ENCODE peak calls at places on chromosomes 16 and 17, in seven cellular contexts. Y, X, V, B, P, J and U are unnamed samples.

GRCh38 chr17:872843-873242 is 90.7 kb downstream of the MRM3 start:
- DNase-seq in J (no peak), Y (no peak), X (no peak), V (no peak), P (no peak), B (no peak), U (no peak)

GRCh38 chr16:19075511-19075910 is 8.1 kb downstream of the COQ7 start:
- DNase-seq in B (no peak), P (no peak), J (no peak), V (no peak), X (no peak), Y (no peak), U (no peak)

GRCh38 chr17:12958786-12959185 is 59.0 kb downstream of the ELAC2 start:
- DNase-seq in X (no peak), Y (no peak), B (no peak), P (no peak), J (no peak), V (no peak), U (peak)

GRCh38 chr17:42526031-42526444 is 10.0 kb upstream of the NAGLU start:
- DNase-seq in J (no peak), V (peak), B (peak), X (no peak), Y (no peak), P (peak), U (peak)

GRCh38 chr17:76718516-76718915 is 7.8 kb upstream of the MXRA7 start:
- DNase-seq in P (no peak), B (peak), J (no peak), Y (no peak), X (no peak), V (no peak), U (no peak)

GRCh38 chr17:7208027-7208571 is 11.5 kb downstream of the DLG4 start:
- DNase-seq in X (peak), V (no peak), J (no peak), B (no peak), Y (peak), P (no peak), U (no peak)

GRCh38 chr17:1617620-1618174 is 10.9 kb downstream of the SLC43A2 start:
- DNase-seq in B (no peak), V (peak), X (no peak), P (peak), Y (no peak), J (peak), U (peak)

GRCh38 chr16:81003610-81004460 is 2.9 kb downstream of the CMC2 start:
- DNase-seq in J (no peak), P (no peak), V (peak), X (no peak), B (no peak), Y (no peak), U (no peak)

GRCh38 chr17:78802459-78802858 is 20.4 kb upstream of the CYTH1 start:
- DNase-seq in X (no peak), J (no peak), P (no peak), B (no peak), Y (no peak), V (no peak), U (no peak)

DNA sequence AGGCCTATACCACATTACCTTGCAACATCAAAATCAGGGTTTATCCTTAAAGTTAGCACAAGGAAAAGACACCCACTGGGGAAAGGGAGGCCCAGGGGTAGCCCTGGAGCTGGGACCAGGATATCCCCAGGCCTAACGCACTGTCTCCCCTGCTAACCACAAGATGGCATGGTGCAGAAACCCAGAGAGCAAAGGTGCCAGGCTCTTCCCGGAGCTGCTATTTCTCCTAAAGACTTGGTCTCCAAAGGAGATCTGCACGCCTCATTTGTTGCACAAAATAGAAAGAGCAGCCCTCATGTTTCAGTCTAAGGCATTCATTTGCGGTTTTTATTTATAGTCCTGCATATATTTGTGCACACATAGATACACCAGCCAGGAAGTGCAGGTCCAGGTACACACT is 408.6 kb downstream of the SOX9 start:
- DNase-seq in X (no peak), P (no peak), V (no peak), B (no peak), Y (no peak), J (no peak), U (peak)
- TF ChIP-seq CTCF in X (peak), P (no peak), V (no peak), B (no peak), Y (no peak), J (no peak), U (no peak)

GRCh38 chr16:88651989-88652762 is 1.3 kb upstream of the CYBA start:
- DNase-seq in J (no peak), Y (peak), P (no peak), B (peak), V (no peak), X (no peak), U (no peak)

GRCh38 chr16:88649924-88650748 is 717 bp downstream of the CYBA start:
- DNase-seq in X (peak), Y (peak), P (peak), B (peak), V (peak), J (no peak), U (no peak)

GRCh38 chr16:88652763-88653065 is 1.9 kb upstream of the CYBA start:
- DNase-seq in X (no peak), B (peak), J (no peak), V (no peak), P (no peak), Y (peak), U (no peak)

GRCh38 chr16:88650749-88651275 is at the start of gene CYBA:
- DNase-seq in B (peak), X (peak), J (no peak), P (peak), V (peak), Y (peak), U (peak)

GRCh38 chr16:88651276-88651988 is 579 bp upstream of the CYBA start:
- DNase-seq in B (peak), P (peak), Y (peak), V (no peak), X (peak), J (no peak), U (no peak)
- H3K4me3 ChIP-seq in B (peak), P (peak), Y (peak), V (peak), X (peak), J (peak), U (peak)

DNA sequence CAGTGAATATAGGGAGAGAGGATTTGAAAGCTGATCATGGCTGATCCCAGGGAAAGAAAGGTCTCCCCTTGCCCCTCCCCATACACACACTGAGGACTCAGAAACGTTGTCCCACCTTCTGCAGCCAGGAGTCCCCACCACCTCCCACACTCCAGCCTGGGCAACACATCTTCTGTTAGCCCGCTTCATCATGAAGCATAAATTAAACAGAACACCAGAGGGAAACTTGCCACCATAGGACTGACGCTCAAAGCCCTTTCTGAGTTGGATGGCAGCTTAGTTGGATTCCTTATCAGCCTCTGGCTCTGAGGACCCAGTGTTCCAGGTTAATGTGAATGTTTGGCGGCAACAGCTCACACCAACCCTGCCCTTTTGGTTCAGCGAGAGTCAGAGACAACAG is 33.9 kb downstream of the ARHGAP27 start:
- DNase-seq in P (no peak), Y (no peak), J (no peak), V (no peak), X (peak), B (no peak), U (no peak)
- TF ChIP-seq CTCF in P (no peak), Y (no peak), J (no peak), V (no peak), X (peak), B (no peak), U (peak)

DNA sequence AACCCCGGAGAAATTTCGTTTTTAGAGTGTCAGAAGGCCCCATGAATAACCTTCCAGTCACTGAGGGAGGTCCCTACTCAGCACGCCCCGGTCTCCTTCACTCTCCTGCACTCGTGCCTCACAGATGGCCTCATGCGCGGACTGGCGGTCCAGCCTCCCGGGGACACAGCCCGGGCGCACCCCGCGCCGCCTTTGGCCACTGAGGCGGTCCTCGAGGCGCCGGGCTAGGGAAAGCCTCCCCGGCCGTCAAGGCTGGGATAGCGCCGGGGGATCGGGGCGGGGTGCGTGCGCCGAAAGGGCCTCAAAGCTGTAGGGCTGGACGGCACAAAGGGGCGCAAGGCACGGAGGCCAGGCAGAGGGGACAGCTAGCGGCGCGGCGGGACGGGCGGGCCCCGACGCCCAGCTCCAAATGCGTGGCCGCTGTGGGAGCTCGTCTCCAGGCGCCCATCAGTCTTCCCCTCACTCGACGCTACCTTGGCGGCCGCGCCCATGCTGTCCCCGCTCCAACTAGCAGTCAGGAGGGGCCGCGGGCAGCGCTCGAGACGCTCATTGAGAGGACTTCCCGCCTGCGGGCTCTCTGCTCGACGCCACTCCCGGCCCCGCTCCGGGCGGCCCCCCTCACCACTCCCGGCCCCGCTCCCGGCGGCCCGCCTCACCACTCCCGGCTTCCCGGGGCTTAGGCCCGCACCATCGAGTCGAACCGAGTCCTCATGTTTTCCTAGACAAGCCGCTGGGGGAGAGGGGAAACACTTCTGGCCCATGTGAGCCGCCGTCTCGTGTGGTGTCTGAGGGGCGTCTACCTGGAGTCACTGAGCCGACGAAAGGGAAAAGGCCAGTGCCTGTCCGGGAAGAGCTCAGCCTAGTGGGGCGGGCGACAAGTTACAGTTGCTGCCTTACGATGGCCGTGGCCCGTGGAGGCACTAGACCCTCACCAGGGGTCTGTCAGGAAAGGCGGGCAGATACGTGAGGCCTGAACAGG is at the start of gene USP6:
- DNase-seq in V (no peak), P (no peak), B (peak), X (peak), Y (no peak), J (no peak), U (no peak)
- H3K4me3 ChIP-seq in V (no peak), P (peak), B (no peak), X (peak), Y (no peak), J (no peak), U (no peak)

GRCh38 chr16:56643833-56644232 is 5.4 kb downstream of the MT1A start:
- DNase-seq in B (no peak), Y (no peak), J (no peak), P (no peak), X (no peak), V (no peak), U (no peak)

GRCh38 chr16:56645311-56645710 is 6.4 kb upstream of the MT1B start:
- DNase-seq in P (no peak), Y (no peak), J (no peak), X (no peak), V (no peak), B (no peak), U (no peak)

GRCh38 chr16:56641166-56641565 is 2.7 kb downstream of the MT1A start:
- DNase-seq in Y (no peak), V (no peak), X (no peak), B (no peak), J (no peak), P (no peak), U (no peak)

GRCh38 chr16:56645838-56646237 is 5.8 kb upstream of the MT1B start:
- DNase-seq in Y (no peak), P (no peak), B (no peak), J (no peak), V (no peak), X (no peak), U (no peak)

GRCh38 chr16:56643080-56643778 is 4.8 kb downstream of the MT1A start:
- DNase-seq in Y (peak), V (peak), B (peak), J (peak), X (peak), P (peak), U (no peak)
- TF ChIP-seq CTCF in Y (peak), V (peak), B (peak), J (peak), X (peak), P (peak), U (peak)

GRCh38 chr17:45240905-45241314 is 19.2 kb downstream of the FMNL1 start:
- DNase-seq in V (no peak), B (no peak), P (no peak), Y (no peak), X (peak), J (no peak), U (no peak)

GRCh38 chr17:45238155-45238774 is 16.6 kb downstream of the FMNL1 start:
- DNase-seq in V (no peak), X (no peak), B (no peak), P (no peak), Y (no peak), J (no peak), U (no peak)

GRCh38 chr17:45242015-45242414 is 19.9 kb downstream of the SPATA32 start:
- DNase-seq in V (no peak), J (no peak), P (no peak), X (no peak), Y (no peak), B (no peak), U (no peak)

GRCh38 chr17:45243750-45244149 is 18.1 kb downstream of the SPATA32 start:
- DNase-seq in V (no peak), B (no peak), X (no peak), J (no peak), P (no peak), Y (no peak), U (no peak)

DNA sequence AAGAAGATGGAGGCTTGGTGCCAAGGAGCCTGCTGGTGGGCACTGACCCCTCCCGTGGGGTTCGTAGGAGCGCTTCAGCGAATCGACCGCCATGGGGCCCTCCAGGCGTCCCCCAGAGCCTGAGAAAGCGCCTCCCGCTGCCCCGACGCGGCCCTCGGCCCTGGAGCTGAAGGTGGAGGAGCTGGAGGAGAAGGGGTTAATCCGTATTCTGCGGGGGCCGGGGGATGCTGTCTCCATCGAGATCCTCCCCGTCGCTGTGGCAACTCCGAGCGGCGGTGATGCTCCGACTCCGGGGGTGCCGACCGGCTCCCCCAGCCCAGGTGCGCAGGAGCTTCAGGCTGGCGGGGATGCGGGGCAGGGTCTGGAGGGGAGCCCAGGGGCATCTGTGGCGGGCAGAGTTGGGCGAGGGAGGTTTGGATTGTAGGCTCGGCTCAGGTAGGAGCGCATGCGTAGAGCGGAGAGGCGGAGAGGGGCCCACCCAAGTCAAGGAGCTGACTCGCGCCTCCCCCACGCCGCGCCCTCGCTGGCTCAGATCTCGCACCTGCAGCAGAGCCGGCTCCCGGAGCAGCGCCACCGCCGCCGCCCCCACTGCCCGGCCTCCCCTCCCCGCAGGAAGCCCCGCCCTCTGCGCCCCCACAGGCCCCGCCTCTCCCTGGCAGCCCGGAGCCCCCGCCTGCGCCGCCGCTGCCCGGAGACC is 19.8 kb downstream of the FMNL1 start:
- DNase-seq in P (no peak), B (no peak), V (no peak), J (no peak), Y (peak), X (peak), U (no peak)
- H3K4me3 ChIP-seq in P (no peak), B (no peak), V (peak), J (no peak), Y (no peak), X (peak), U (peak)

DNA sequence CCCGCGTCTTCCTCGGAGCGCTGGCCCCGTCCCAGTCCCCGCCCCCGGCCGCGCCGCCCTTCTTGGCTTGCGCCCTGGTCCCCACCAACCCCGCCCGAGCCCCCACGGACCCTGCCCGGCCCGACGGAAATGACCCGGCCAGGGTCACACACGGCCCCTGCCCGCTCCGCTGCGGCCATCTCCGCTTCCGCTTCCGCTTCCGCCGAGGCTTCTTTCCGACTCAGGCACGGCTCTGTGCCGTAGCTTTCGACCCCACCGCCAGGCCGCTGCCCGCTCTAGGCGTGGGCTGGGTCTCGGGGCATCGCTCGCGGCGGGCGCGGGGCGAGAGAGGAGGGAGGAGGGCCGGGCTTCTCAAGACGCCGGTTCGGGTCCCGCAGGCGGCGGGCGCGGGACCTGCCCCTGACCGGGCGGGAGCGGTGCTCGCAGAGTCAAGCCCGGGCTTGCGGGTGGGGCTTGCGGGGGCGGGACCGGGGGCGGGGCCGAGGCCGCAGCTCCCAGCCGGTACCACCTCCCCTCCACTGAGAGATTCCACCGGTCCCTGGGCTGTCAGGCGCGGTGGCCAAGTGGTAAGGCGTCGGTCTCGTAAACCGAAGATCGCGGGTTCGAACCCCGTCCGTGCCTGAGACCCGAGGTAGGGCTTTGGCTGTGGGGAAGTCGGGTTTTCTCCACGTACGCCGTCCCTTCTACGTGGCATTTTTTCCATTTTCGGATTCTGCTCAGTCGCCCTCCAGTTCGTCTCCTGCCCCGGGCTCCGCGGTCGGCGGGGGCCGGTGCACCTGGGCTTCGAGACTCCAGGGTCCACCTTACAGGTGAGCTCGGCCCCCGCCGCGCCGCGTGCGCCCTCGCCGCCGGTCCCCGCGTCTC is 158.3 kb downstream of the RAB11FIP4 start:
- DNase-seq in V (peak), Y (peak), X (peak), P (peak), B (peak), J (peak), U (peak)
- TF ChIP-seq CTCF in V (no peak), Y (no peak), X (no peak), P (no peak), B (peak), J (no peak), U (no peak)

GRCh38 chr16:79272141-79272577 is 328.4 kb downstream of the MAF start:
- DNase-seq in B (peak), Y (peak), P (no peak), X (no peak), J (no peak), V (no peak), U (no peak)

GRCh38 chr16:79271583-79271982 is 329.0 kb downstream of the MAF start:
- DNase-seq in B (no peak), Y (no peak), V (no peak), X (no peak), P (no peak), J (no peak), U (no peak)

GRCh38 chr16:79274197-79274596 is 326.3 kb downstream of the MAF start:
- DNase-seq in P (no peak), V (no peak), Y (no peak), J (no peak), B (no peak), X (no peak), U (no peak)

GRCh38 chr16:79278506-79278905 is 322.0 kb downstream of the MAF start:
- DNase-seq in Y (peak), V (no peak), J (no peak), X (no peak), P (no peak), B (peak), U (no peak)

DNA sequence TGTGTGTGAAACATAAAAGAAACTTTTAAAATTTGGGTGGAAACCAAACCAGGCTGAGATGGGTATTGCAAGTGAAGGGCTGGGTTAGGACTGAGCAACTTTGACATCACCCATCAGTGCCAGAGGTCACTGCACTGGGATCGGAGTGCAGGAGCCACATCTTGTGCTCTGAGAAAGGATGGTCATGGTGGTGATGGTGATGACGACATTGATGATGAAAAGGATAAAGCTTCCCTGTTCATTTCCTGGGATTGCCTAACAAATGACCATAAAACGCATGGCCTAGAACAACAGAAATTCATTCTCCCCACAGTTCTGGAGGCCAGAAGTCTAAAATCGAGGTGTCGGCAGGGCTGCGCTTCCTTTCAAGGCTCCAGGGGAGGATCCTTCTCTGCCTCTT is 324.0 kb downstream of the MAF start:
- DNase-seq in J (no peak), P (no peak), B (no peak), X (no peak), Y (no peak), V (no peak), U (no peak)
- H3K4me3 ChIP-seq in J (no peak), P (no peak), B (no peak), X (no peak), Y (no peak), V (no peak), U (no peak)